ENCODE peak calls at places on chromosomes 16 and 17, in four cellular contexts. S, K, G and U are unnamed samples.

GRCh38 chr17:68248886-68249872 is 1.3 kb downstream of the AMZ2 start:
- DNase-seq in G (no peak), K (no peak), S (peak), U (no peak)

GRCh38 chr16:35308674-35309073 is 1849.3 kb downstream of the TP53TG3F start:
- DNase-seq in G (no peak), S (no peak), K (no peak), U (no peak)

GRCh38 chr17:29176500-29177351 is 3.5 kb downstream of the MYO18A start:
- DNase-seq in S (peak), K (peak), G (peak), U (no peak)

GRCh38 chr16:52581530-52581929 is 34.6 kb upstream of the TOX3 start:
- DNase-seq in G (no peak), K (no peak), S (no peak), U (no peak)

GRCh38 chr16:86877835-86878234 is 299.5 kb downstream of the FOXL1 start:
- DNase-seq in K (no peak), G (no peak), S (no peak), U (no peak)

GRCh38 chr16:55955439-55955838 is 80.3 kb upstream of the CES5A start:
- DNase-seq in G (no peak), S (no peak), K (no peak), U (no peak)

GRCh38 chr17:57166803-57167202 is 81.8 kb downstream of the AKAP1 start:
- DNase-seq in G (no peak), K (no peak), S (no peak), U (no peak)

GRCh38 chr17:3962217-3963069 is 1.8 kb downstream of the ATP2A3 start:
- DNase-seq in K (no peak), S (no peak), G (no peak), U (no peak)

GRCh38 chr17:60043846-60044245 is 34.9 kb downstream of the HEATR6 start:
- DNase-seq in K (no peak), S (no peak), G (no peak), U (no peak)

GRCh38 chr17:64377769-64378282 is 12.8 kb downstream of the PECAM1 start:
- DNase-seq in S (no peak), K (no peak), G (no peak), U (no peak)

GRCh38 chr16:12685806-12686205 is 117.9 kb downstream of the CPPED1 start:
- DNase-seq in G (no peak), S (no peak), K (no peak), U (no peak)

GRCh38 chr16:66154801-66155200 is 211.7 kb upstream of the CDH5 start:
- DNase-seq in K (no peak), S (no peak), G (no peak), U (peak)

GRCh38 chr17:40557531-40558299 is 7.6 kb downstream of the CCR7 start:
- DNase-seq in G (no peak), S (peak), K (no peak), U (no peak)

GRCh38 chr16:88333645-88334516 is 48.9 kb upstream of the ZNF469 start:
- DNase-seq in G (no peak), K (no peak), S (no peak), U (no peak)

GRCh38 chr17:69466451-69466850 is 52.0 kb downstream of the MAP2K6 start:
- DNase-seq in K (no peak), S (no peak), G (no peak), U (no peak)

GRCh38 chr16:3754772-3755171 is 37.4 kb upstream of the TRAP1 start:
- DNase-seq in K (no peak), S (no peak), G (no peak), U (no peak)

GRCh38 chr17:19645608-19646250 is 2.8 kb upstream of the ALDH3A2 start:
- DNase-seq in S (peak), K (peak), G (peak), U (no peak)

GRCh38 chr17:15651001-15651582 is 31.6 kb upstream of the FBXW10B start:
- DNase-seq in K (no peak), G (no peak), S (no peak), U (no peak)

GRCh38 chr17:75060434-75061054 is 13.5 kb downstream of the KCTD2 start:
- DNase-seq in K (no peak), G (no peak), S (no peak), U (no peak)

GRCh38 chr17:65294184-65294719 is 157.1 kb downstream of the RGS9 start:
- DNase-seq in K (peak), S (peak), G (peak), U (peak)

GRCh38 chr17:9994761-9995160 is 89.7 kb upstream of the RCVRN start:
- DNase-seq in S (no peak), K (no peak), G (no peak), U (no peak)

GRCh38 chr17:43591750-43592562 is 45.8 kb upstream of the ETV4 start:
- DNase-seq in G (no peak), S (no peak), K (no peak), U (peak)

GRCh38 chr16:839643-840408 is 39.3 kb upstream of the GNG13 start:
- DNase-seq in S (no peak), G (no peak), K (no peak), U (no peak)

GRCh38 chr16:71528863-71529262 is 2.6 kb downstream of the CHST4 start:
- DNase-seq in G (no peak), S (no peak), K (no peak), U (no peak)

GRCh38 chr17:55644346-55644745 is 78.3 kb downstream of the TMEM100 start:
- DNase-seq in G (no peak), K (no peak), S (no peak), U (peak)

GRCh38 chr17:36945959-36946725 is 2.6 kb upstream of the AATF start:
- DNase-seq in S (no peak), G (no peak), K (no peak), U (no peak)

GRCh38 chr16:62602790-62603189 is 566.6 kb upstream of the CDH8 start:
- DNase-seq in G (no peak), S (no peak), K (no peak), U (no peak)

GRCh38 chr17:8847891-8848290 is 19.6 kb downstream of the PIK3R6 start:
- DNase-seq in G (no peak), K (no peak), S (no peak), U (no peak)

GRCh38 chr17:20944014-20944905 is 98.6 kb downstream of the USP22 start:
- DNase-seq in S (no peak), G (peak), K (peak), U (no peak)

GRCh38 chr17:33140413-33141099 is 148.9 kb downstream of the SPACA3 start:
- DNase-seq in K (no peak), G (no peak), S (no peak), U (peak)

GRCh38 chr17:14321476-14321949 is 20.6 kb downstream of the HS3ST3B1 start:
- DNase-seq in K (no peak), G (no peak), S (peak), U (no peak)

GRCh38 chr17:63369233-63369632 is 76.9 kb downstream of the CYB561 start:
- DNase-seq in S (no peak), G (no peak), K (no peak), U (peak)

GRCh38 chr16:85699628-85700027 is 10.9 kb upstream of the GINS2 start:
- DNase-seq in S (no peak), G (peak), K (no peak), U (peak)

GRCh38 chr16:53743149-53743566 is 39.2 kb downstream of the FTO start:
- DNase-seq in S (no peak), G (no peak), K (no peak), U (no peak)

GRCh38 chr16:89037261-89038152 is 56.1 kb upstream of the ACSF3 start:
- DNase-seq in G (peak), K (peak), S (no peak), U (peak)